ENCODE peak calls at places on chromosome 6, in eight cellular contexts. One of them, this sample, is unnamed.

GRCh38 chr6:73262701-73263569 is at the start of gene KHDC1:
- DNase-seq in stimulated activated CD4-positive, alpha-beta T cell treated with anti-CD3 and anti-CD28 coated beads, Interleukin-1b, Interleukin-23, amount 100 ng/mL, for 24 hours: peak
- DNase-seq in NCI-H748 treated with DMSO at 0.1 percent for 48 hours: peak
- DNase-seq in activated T-cell treated with anti-CD3 and anti-CD28 coated beads, Interleukin-2, amount 50 U/mL, for 4 hours: peak
- DNase-seq in activated CD8-positive, alpha-beta T cell treated with anti-CD3 and anti-CD28 coated beads, Interleukin-2, amount 10 ng/mL, durations not matched to agents 7 days and 5 days: peak
- DNase-seq in posterior cingulate gyrus: peak
- DNase-seq in BJ: no peak
- DNase-seq in left ventricle myocardium inferior: peak
- DNase-seq in this sample: no peak

GRCh38 chr6:52016918-52017748 is 70.3 kb downstream of the PKHD1 start:
- DNase-seq in stimulated activated CD4-positive, alpha-beta T cell treated with anti-CD3 and anti-CD28 coated beads, Interleukin-1b, Interleukin-23, amount 100 ng/mL, for 24 hours: no peak
- DNase-seq in NCI-H748 treated with DMSO at 0.1 percent for 48 hours: peak
- DNase-seq in activated T-cell treated with anti-CD3 and anti-CD28 coated beads, Interleukin-2, amount 50 U/mL, for 4 hours: no peak
- DNase-seq in activated CD8-positive, alpha-beta T cell treated with anti-CD3 and anti-CD28 coated beads, Interleukin-2, amount 10 ng/mL, durations not matched to agents 7 days and 5 days: no peak
- DNase-seq in posterior cingulate gyrus: no peak
- DNase-seq in BJ: no peak
- DNase-seq in left ventricle myocardium inferior: no peak
- DNase-seq in this sample: no peak

GRCh38 chr6:18424201-18424600 is 37.1 kb downstream of the RNF144B start:
- DNase-seq in stimulated activated CD4-positive, alpha-beta T cell treated with anti-CD3 and anti-CD28 coated beads, Interleukin-1b, Interleukin-23, amount 100 ng/mL, for 24 hours: no peak
- DNase-seq in NCI-H748 treated with DMSO at 0.1 percent for 48 hours: no peak
- DNase-seq in activated T-cell treated with anti-CD3 and anti-CD28 coated beads, Interleukin-2, amount 50 U/mL, for 4 hours: no peak
- DNase-seq in activated CD8-positive, alpha-beta T cell treated with anti-CD3 and anti-CD28 coated beads, Interleukin-2, amount 10 ng/mL, durations not matched to agents 7 days and 5 days: no peak
- DNase-seq in posterior cingulate gyrus: no peak
- DNase-seq in BJ: no peak
- DNase-seq in left ventricle myocardium inferior: no peak
- DNase-seq in this sample: no peak

GRCh38 chr6:44201200-44201599 is 15.5 kb upstream of the MYMX start:
- DNase-seq in stimulated activated CD4-positive, alpha-beta T cell treated with anti-CD3 and anti-CD28 coated beads, Interleukin-1b, Interleukin-23, amount 100 ng/mL, for 24 hours: no peak
- DNase-seq in NCI-H748 treated with DMSO at 0.1 percent for 48 hours: no peak
- DNase-seq in activated T-cell treated with anti-CD3 and anti-CD28 coated beads, Interleukin-2, amount 50 U/mL, for 4 hours: no peak
- DNase-seq in activated CD8-positive, alpha-beta T cell treated with anti-CD3 and anti-CD28 coated beads, Interleukin-2, amount 10 ng/mL, durations not matched to agents 7 days and 5 days: no peak
- DNase-seq in posterior cingulate gyrus: no peak
- DNase-seq in BJ: no peak
- DNase-seq in left ventricle myocardium inferior: no peak
- DNase-seq in this sample: no peak

GRCh38 chr6:44169154-44169553 is 10.5 kb downstream of the CAPN11 start:
- DNase-seq in stimulated activated CD4-positive, alpha-beta T cell treated with anti-CD3 and anti-CD28 coated beads, Interleukin-1b, Interleukin-23, amount 100 ng/mL, for 24 hours: no peak
- DNase-seq in NCI-H748 treated with DMSO at 0.1 percent for 48 hours: no peak
- DNase-seq in activated T-cell treated with anti-CD3 and anti-CD28 coated beads, Interleukin-2, amount 50 U/mL, for 4 hours: no peak
- DNase-seq in activated CD8-positive, alpha-beta T cell treated with anti-CD3 and anti-CD28 coated beads, Interleukin-2, amount 10 ng/mL, durations not matched to agents 7 days and 5 days: no peak
- DNase-seq in posterior cingulate gyrus: no peak
- DNase-seq in BJ: no peak
- DNase-seq in left ventricle myocardium inferior: no peak
- DNase-seq in this sample: no peak

GRCh38 chr6:149457316-149457884 is 27.4 kb downstream of the ZC3H12D start:
- DNase-seq in stimulated activated CD4-positive, alpha-beta T cell treated with anti-CD3 and anti-CD28 coated beads, Interleukin-1b, Interleukin-23, amount 100 ng/mL, for 24 hours: no peak
- DNase-seq in NCI-H748 treated with DMSO at 0.1 percent for 48 hours: no peak
- DNase-seq in activated T-cell treated with anti-CD3 and anti-CD28 coated beads, Interleukin-2, amount 50 U/mL, for 4 hours: no peak
- DNase-seq in activated CD8-positive, alpha-beta T cell treated with anti-CD3 and anti-CD28 coated beads, Interleukin-2, amount 10 ng/mL, durations not matched to agents 7 days and 5 days: no peak
- DNase-seq in posterior cingulate gyrus: no peak
- DNase-seq in BJ: no peak
- DNase-seq in left ventricle myocardium inferior: peak
- DNase-seq in this sample: no peak

GRCh38 chr6:159312204-159312603 is 143.0 kb downstream of the FNDC1 start:
- DNase-seq in stimulated activated CD4-positive, alpha-beta T cell treated with anti-CD3 and anti-CD28 coated beads, Interleukin-1b, Interleukin-23, amount 100 ng/mL, for 24 hours: no peak
- DNase-seq in NCI-H748 treated with DMSO at 0.1 percent for 48 hours: no peak
- DNase-seq in activated T-cell treated with anti-CD3 and anti-CD28 coated beads, Interleukin-2, amount 50 U/mL, for 4 hours: no peak
- DNase-seq in activated CD8-positive, alpha-beta T cell treated with anti-CD3 and anti-CD28 coated beads, Interleukin-2, amount 10 ng/mL, durations not matched to agents 7 days and 5 days: no peak
- DNase-seq in posterior cingulate gyrus: no peak
- DNase-seq in BJ: no peak
- DNase-seq in left ventricle myocardium inferior: no peak
- DNase-seq in this sample: no peak

GRCh38 chr6:85865665-85866372 is 223.1 kb upstream of the SYNCRIP start:
- DNase-seq in stimulated activated CD4-positive, alpha-beta T cell treated with anti-CD3 and anti-CD28 coated beads, Interleukin-1b, Interleukin-23, amount 100 ng/mL, for 24 hours: no peak
- DNase-seq in NCI-H748 treated with DMSO at 0.1 percent for 48 hours: peak
- DNase-seq in activated T-cell treated with anti-CD3 and anti-CD28 coated beads, Interleukin-2, amount 50 U/mL, for 4 hours: no peak
- DNase-seq in activated CD8-positive, alpha-beta T cell treated with anti-CD3 and anti-CD28 coated beads, Interleukin-2, amount 10 ng/mL, durations not matched to agents 7 days and 5 days: peak
- DNase-seq in posterior cingulate gyrus: no peak
- DNase-seq in BJ: no peak
- DNase-seq in left ventricle myocardium inferior: no peak
- DNase-seq in this sample: peak

GRCh38 chr6:14792118-14792955 is 453.5 kb upstream of the JARID2 start:
- DNase-seq in stimulated activated CD4-positive, alpha-beta T cell treated with anti-CD3 and anti-CD28 coated beads, Interleukin-1b, Interleukin-23, amount 100 ng/mL, for 24 hours: no peak
- DNase-seq in NCI-H748 treated with DMSO at 0.1 percent for 48 hours: peak
- DNase-seq in activated T-cell treated with anti-CD3 and anti-CD28 coated beads, Interleukin-2, amount 50 U/mL, for 4 hours: no peak
- DNase-seq in activated CD8-positive, alpha-beta T cell treated with anti-CD3 and anti-CD28 coated beads, Interleukin-2, amount 10 ng/mL, durations not matched to agents 7 days and 5 days: no peak
- DNase-seq in posterior cingulate gyrus: no peak
- DNase-seq in BJ: peak
- DNase-seq in left ventricle myocardium inferior: no peak
- DNase-seq in this sample: no peak

GRCh38 chr6:26187981-26188635 is 100.9 kb downstream of the HFE start:
- DNase-seq in stimulated activated CD4-positive, alpha-beta T cell treated with anti-CD3 and anti-CD28 coated beads, Interleukin-1b, Interleukin-23, amount 100 ng/mL, for 24 hours: no peak
- DNase-seq in NCI-H748 treated with DMSO at 0.1 percent for 48 hours: peak
- DNase-seq in activated T-cell treated with anti-CD3 and anti-CD28 coated beads, Interleukin-2, amount 50 U/mL, for 4 hours: no peak
- DNase-seq in activated CD8-positive, alpha-beta T cell treated with anti-CD3 and anti-CD28 coated beads, Interleukin-2, amount 10 ng/mL, durations not matched to agents 7 days and 5 days: peak
- DNase-seq in posterior cingulate gyrus: no peak
- DNase-seq in BJ: no peak
- DNase-seq in left ventricle myocardium inferior: no peak
- DNase-seq in this sample: no peak

GRCh38 chr6:113344969-113345368 is 512.2 kb upstream of the MARCKS start:
- DNase-seq in stimulated activated CD4-positive, alpha-beta T cell treated with anti-CD3 and anti-CD28 coated beads, Interleukin-1b, Interleukin-23, amount 100 ng/mL, for 24 hours: no peak
- DNase-seq in NCI-H748 treated with DMSO at 0.1 percent for 48 hours: no peak
- DNase-seq in activated T-cell treated with anti-CD3 and anti-CD28 coated beads, Interleukin-2, amount 50 U/mL, for 4 hours: no peak
- DNase-seq in activated CD8-positive, alpha-beta T cell treated with anti-CD3 and anti-CD28 coated beads, Interleukin-2, amount 10 ng/mL, durations not matched to agents 7 days and 5 days: no peak
- DNase-seq in posterior cingulate gyrus: no peak
- DNase-seq in BJ: no peak
- DNase-seq in left ventricle myocardium inferior: no peak
- DNase-seq in this sample: no peak

GRCh38 chr6:28369463-28369862 is 19.7 kb downstream of the ZKSCAN3 start:
- DNase-seq in stimulated activated CD4-positive, alpha-beta T cell treated with anti-CD3 and anti-CD28 coated beads, Interleukin-1b, Interleukin-23, amount 100 ng/mL, for 24 hours: no peak
- DNase-seq in NCI-H748 treated with DMSO at 0.1 percent for 48 hours: no peak
- DNase-seq in activated T-cell treated with anti-CD3 and anti-CD28 coated beads, Interleukin-2, amount 50 U/mL, for 4 hours: no peak
- DNase-seq in activated CD8-positive, alpha-beta T cell treated with anti-CD3 and anti-CD28 coated beads, Interleukin-2, amount 10 ng/mL, durations not matched to agents 7 days and 5 days: no peak
- DNase-seq in posterior cingulate gyrus: no peak
- DNase-seq in BJ: no peak
- DNase-seq in left ventricle myocardium inferior: no peak
- DNase-seq in this sample: no peak

GRCh38 chr6:75893058-75893775 is 144.2 kb downstream of the MYO6 start:
- DNase-seq in stimulated activated CD4-positive, alpha-beta T cell treated with anti-CD3 and anti-CD28 coated beads, Interleukin-1b, Interleukin-23, amount 100 ng/mL, for 24 hours: no peak
- DNase-seq in NCI-H748 treated with DMSO at 0.1 percent for 48 hours: peak
- DNase-seq in activated T-cell treated with anti-CD3 and anti-CD28 coated beads, Interleukin-2, amount 50 U/mL, for 4 hours: no peak
- DNase-seq in activated CD8-positive, alpha-beta T cell treated with anti-CD3 and anti-CD28 coated beads, Interleukin-2, amount 10 ng/mL, durations not matched to agents 7 days and 5 days: no peak
- DNase-seq in posterior cingulate gyrus: no peak
- DNase-seq in BJ: peak
- DNase-seq in left ventricle myocardium inferior: no peak
- DNase-seq in this sample: peak

GRCh38 chr6:140486468-140487361 is 1112.3 kb upstream of the CITED2 start:
- DNase-seq in stimulated activated CD4-positive, alpha-beta T cell treated with anti-CD3 and anti-CD28 coated beads, Interleukin-1b, Interleukin-23, amount 100 ng/mL, for 24 hours: no peak
- DNase-seq in NCI-H748 treated with DMSO at 0.1 percent for 48 hours: no peak
- DNase-seq in activated T-cell treated with anti-CD3 and anti-CD28 coated beads, Interleukin-2, amount 50 U/mL, for 4 hours: no peak
- DNase-seq in activated CD8-positive, alpha-beta T cell treated with anti-CD3 and anti-CD28 coated beads, Interleukin-2, amount 10 ng/mL, durations not matched to agents 7 days and 5 days: no peak
- DNase-seq in posterior cingulate gyrus: no peak
- DNase-seq in BJ: no peak
- DNase-seq in left ventricle myocardium inferior: no peak
- DNase-seq in this sample: no peak

GRCh38 chr6:161222706-161223234 is 51.1 kb downstream of the AGPAT4 start:
- DNase-seq in stimulated activated CD4-positive, alpha-beta T cell treated with anti-CD3 and anti-CD28 coated beads, Interleukin-1b, Interleukin-23, amount 100 ng/mL, for 24 hours: no peak
- DNase-seq in NCI-H748 treated with DMSO at 0.1 percent for 48 hours: no peak
- DNase-seq in activated T-cell treated with anti-CD3 and anti-CD28 coated beads, Interleukin-2, amount 50 U/mL, for 4 hours: no peak
- DNase-seq in activated CD8-positive, alpha-beta T cell treated with anti-CD3 and anti-CD28 coated beads, Interleukin-2, amount 10 ng/mL, durations not matched to agents 7 days and 5 days: no peak
- DNase-seq in posterior cingulate gyrus: no peak
- DNase-seq in BJ: no peak
- DNase-seq in left ventricle myocardium inferior: no peak
- DNase-seq in this sample: no peak

GRCh38 chr6:79797912-79798311 is 149.4 kb downstream of the ELOVL4 start:
- DNase-seq in stimulated activated CD4-positive, alpha-beta T cell treated with anti-CD3 and anti-CD28 coated beads, Interleukin-1b, Interleukin-23, amount 100 ng/mL, for 24 hours: no peak
- DNase-seq in NCI-H748 treated with DMSO at 0.1 percent for 48 hours: peak
- DNase-seq in activated T-cell treated with anti-CD3 and anti-CD28 coated beads, Interleukin-2, amount 50 U/mL, for 4 hours: no peak
- DNase-seq in activated CD8-positive, alpha-beta T cell treated with anti-CD3 and anti-CD28 coated beads, Interleukin-2, amount 10 ng/mL, durations not matched to agents 7 days and 5 days: no peak
- DNase-seq in posterior cingulate gyrus: no peak
- DNase-seq in BJ: no peak
- DNase-seq in left ventricle myocardium inferior: no peak
- DNase-seq in this sample: no peak

GRCh38 chr6:128511518-128511917 is 8.9 kb downstream of the PTPRK start:
- DNase-seq in stimulated activated CD4-positive, alpha-beta T cell treated with anti-CD3 and anti-CD28 coated beads, Interleukin-1b, Interleukin-23, amount 100 ng/mL, for 24 hours: no peak
- DNase-seq in NCI-H748 treated with DMSO at 0.1 percent for 48 hours: no peak
- DNase-seq in activated T-cell treated with anti-CD3 and anti-CD28 coated beads, Interleukin-2, amount 50 U/mL, for 4 hours: no peak
- DNase-seq in activated CD8-positive, alpha-beta T cell treated with anti-CD3 and anti-CD28 coated beads, Interleukin-2, amount 10 ng/mL, durations not matched to agents 7 days and 5 days: no peak
- DNase-seq in posterior cingulate gyrus: no peak
- DNase-seq in BJ: no peak
- DNase-seq in left ventricle myocardium inferior: no peak
- DNase-seq in this sample: no peak

GRCh38 chr6:158892266-158892665 is 73.1 kb upstream of the EZR start:
- DNase-seq in stimulated activated CD4-positive, alpha-beta T cell treated with anti-CD3 and anti-CD28 coated beads, Interleukin-1b, Interleukin-23, amount 100 ng/mL, for 24 hours: no peak
- DNase-seq in NCI-H748 treated with DMSO at 0.1 percent for 48 hours: no peak
- DNase-seq in activated T-cell treated with anti-CD3 and anti-CD28 coated beads, Interleukin-2, amount 50 U/mL, for 4 hours: no peak
- DNase-seq in activated CD8-positive, alpha-beta T cell treated with anti-CD3 and anti-CD28 coated beads, Interleukin-2, amount 10 ng/mL, durations not matched to agents 7 days and 5 days: no peak
- DNase-seq in posterior cingulate gyrus: no peak
- DNase-seq in BJ: no peak
- DNase-seq in left ventricle myocardium inferior: no peak
- DNase-seq in this sample: no peak

GRCh38 chr6:25042599-25042936 is 106.8 kb upstream of the RIPOR2 start:
- DNase-seq in stimulated activated CD4-positive, alpha-beta T cell treated with anti-CD3 and anti-CD28 coated beads, Interleukin-1b, Interleukin-23, amount 100 ng/mL, for 24 hours: no peak
- DNase-seq in NCI-H748 treated with DMSO at 0.1 percent for 48 hours: no peak
- DNase-seq in activated T-cell treated with anti-CD3 and anti-CD28 coated beads, Interleukin-2, amount 50 U/mL, for 4 hours: no peak
- DNase-seq in activated CD8-positive, alpha-beta T cell treated with anti-CD3 and anti-CD28 coated beads, Interleukin-2, amount 10 ng/mL, durations not matched to agents 7 days and 5 days: peak
- DNase-seq in posterior cingulate gyrus: no peak
- DNase-seq in BJ: no peak
- DNase-seq in left ventricle myocardium inferior: no peak
- DNase-seq in this sample: no peak

GRCh38 chr6:27297857-27298730 is 14.0 kb downstream of the POM121L2 start:
- DNase-seq in stimulated activated CD4-positive, alpha-beta T cell treated with anti-CD3 and anti-CD28 coated beads, Interleukin-1b, Interleukin-23, amount 100 ng/mL, for 24 hours: no peak
- DNase-seq in NCI-H748 treated with DMSO at 0.1 percent for 48 hours: peak
- DNase-seq in activated T-cell treated with anti-CD3 and anti-CD28 coated beads, Interleukin-2, amount 50 U/mL, for 4 hours: no peak
- DNase-seq in activated CD8-positive, alpha-beta T cell treated with anti-CD3 and anti-CD28 coated beads, Interleukin-2, amount 10 ng/mL, durations not matched to agents 7 days and 5 days: no peak
- DNase-seq in posterior cingulate gyrus: no peak
- DNase-seq in BJ: no peak
- DNase-seq in left ventricle myocardium inferior: no peak
- DNase-seq in this sample: no peak

GRCh38 chr6:13315896-13316295 is 12.4 kb downstream of the TBC1D7 start:
- DNase-seq in stimulated activated CD4-positive, alpha-beta T cell treated with anti-CD3 and anti-CD28 coated beads, Interleukin-1b, Interleukin-23, amount 100 ng/mL, for 24 hours: no peak
- DNase-seq in NCI-H748 treated with DMSO at 0.1 percent for 48 hours: no peak
- DNase-seq in activated T-cell treated with anti-CD3 and anti-CD28 coated beads, Interleukin-2, amount 50 U/mL, for 4 hours: no peak
- DNase-seq in activated CD8-positive, alpha-beta T cell treated with anti-CD3 and anti-CD28 coated beads, Interleukin-2, amount 10 ng/mL, durations not matched to agents 7 days and 5 days: no peak
- DNase-seq in posterior cingulate gyrus: no peak
- DNase-seq in BJ: no peak
- DNase-seq in left ventricle myocardium inferior: no peak
- DNase-seq in this sample: no peak

GRCh38 chr6:38178584-38178886 is 359.0 kb downstream of the ZFAND3 start:
- DNase-seq in stimulated activated CD4-positive, alpha-beta T cell treated with anti-CD3 and anti-CD28 coated beads, Interleukin-1b, Interleukin-23, amount 100 ng/mL, for 24 hours: no peak
- DNase-seq in NCI-H748 treated with DMSO at 0.1 percent for 48 hours: no peak
- DNase-seq in activated T-cell treated with anti-CD3 and anti-CD28 coated beads, Interleukin-2, amount 50 U/mL, for 4 hours: no peak
- DNase-seq in activated CD8-positive, alpha-beta T cell treated with anti-CD3 and anti-CD28 coated beads, Interleukin-2, amount 10 ng/mL, durations not matched to agents 7 days and 5 days: no peak
- DNase-seq in posterior cingulate gyrus: no peak
- DNase-seq in BJ: no peak
- DNase-seq in left ventricle myocardium inferior: no peak
- DNase-seq in this sample: no peak

GRCh38 chr6:36757206-36757605 is 59.6 kb downstream of the RAB44 start:
- DNase-seq in stimulated activated CD4-positive, alpha-beta T cell treated with anti-CD3 and anti-CD28 coated beads, Interleukin-1b, Interleukin-23, amount 100 ng/mL, for 24 hours: no peak
- DNase-seq in NCI-H748 treated with DMSO at 0.1 percent for 48 hours: no peak
- DNase-seq in activated T-cell treated with anti-CD3 and anti-CD28 coated beads, Interleukin-2, amount 50 U/mL, for 4 hours: peak
- DNase-seq in activated CD8-positive, alpha-beta T cell treated with anti-CD3 and anti-CD28 coated beads, Interleukin-2, amount 10 ng/mL, durations not matched to agents 7 days and 5 days: peak
- DNase-seq in posterior cingulate gyrus: no peak
- DNase-seq in BJ: no peak
- DNase-seq in left ventricle myocardium inferior: no peak
- DNase-seq in this sample: no peak

GRCh38 chr6:144952456-144953240 is 667.5 kb downstream of the UTRN start:
- DNase-seq in stimulated activated CD4-positive, alpha-beta T cell treated with anti-CD3 and anti-CD28 coated beads, Interleukin-1b, Interleukin-23, amount 100 ng/mL, for 24 hours: no peak
- DNase-seq in NCI-H748 treated with DMSO at 0.1 percent for 48 hours: no peak
- DNase-seq in activated T-cell treated with anti-CD3 and anti-CD28 coated beads, Interleukin-2, amount 50 U/mL, for 4 hours: no peak
- DNase-seq in activated CD8-positive, alpha-beta T cell treated with anti-CD3 and anti-CD28 coated beads, Interleukin-2, amount 10 ng/mL, durations not matched to agents 7 days and 5 days: no peak
- DNase-seq in posterior cingulate gyrus: no peak
- DNase-seq in BJ: no peak
- DNase-seq in left ventricle myocardium inferior: no peak
- DNase-seq in this sample: no peak

GRCh38 chr6:4610256-4610655 is 165.9 kb upstream of the CDYL start:
- DNase-seq in stimulated activated CD4-positive, alpha-beta T cell treated with anti-CD3 and anti-CD28 coated beads, Interleukin-1b, Interleukin-23, amount 100 ng/mL, for 24 hours: no peak
- DNase-seq in NCI-H748 treated with DMSO at 0.1 percent for 48 hours: no peak
- DNase-seq in activated T-cell treated with anti-CD3 and anti-CD28 coated beads, Interleukin-2, amount 50 U/mL, for 4 hours: no peak
- DNase-seq in activated CD8-positive, alpha-beta T cell treated with anti-CD3 and anti-CD28 coated beads, Interleukin-2, amount 10 ng/mL, durations not matched to agents 7 days and 5 days: no peak
- DNase-seq in posterior cingulate gyrus: no peak
- DNase-seq in BJ: peak
- DNase-seq in left ventricle myocardium inferior: peak
- DNase-seq in this sample: no peak

GRCh38 chr6:26158581-26159416 is 71.6 kb downstream of the HFE start:
- DNase-seq in stimulated activated CD4-positive, alpha-beta T cell treated with anti-CD3 and anti-CD28 coated beads, Interleukin-1b, Interleukin-23, amount 100 ng/mL, for 24 hours: peak
- DNase-seq in NCI-H748 treated with DMSO at 0.1 percent for 48 hours: peak
- DNase-seq in activated T-cell treated with anti-CD3 and anti-CD28 coated beads, Interleukin-2, amount 50 U/mL, for 4 hours: peak
- DNase-seq in activated CD8-positive, alpha-beta T cell treated with anti-CD3 and anti-CD28 coated beads, Interleukin-2, amount 10 ng/mL, durations not matched to agents 7 days and 5 days: peak
- DNase-seq in posterior cingulate gyrus: no peak
- DNase-seq in BJ: no peak
- DNase-seq in left ventricle myocardium inferior: peak
- DNase-seq in this sample: peak

GRCh38 chr6:111550953-111551352 is 54.7 kb downstream of the TRAF3IP2 start:
- DNase-seq in stimulated activated CD4-positive, alpha-beta T cell treated with anti-CD3 and anti-CD28 coated beads, Interleukin-1b, Interleukin-23, amount 100 ng/mL, for 24 hours: no peak
- DNase-seq in NCI-H748 treated with DMSO at 0.1 percent for 48 hours: no peak
- DNase-seq in activated T-cell treated with anti-CD3 and anti-CD28 coated beads, Interleukin-2, amount 50 U/mL, for 4 hours: no peak
- DNase-seq in activated CD8-positive, alpha-beta T cell treated with anti-CD3 and anti-CD28 coated beads, Interleukin-2, amount 10 ng/mL, durations not matched to agents 7 days and 5 days: no peak
- DNase-seq in posterior cingulate gyrus: no peak
- DNase-seq in BJ: no peak
- DNase-seq in left ventricle myocardium inferior: no peak
- DNase-seq in this sample: no peak

GRCh38 chr6:170048615-170049256 is 242.1 kb downstream of the DLL1 start:
- DNase-seq in stimulated activated CD4-positive, alpha-beta T cell treated with anti-CD3 and anti-CD28 coated beads, Interleukin-1b, Interleukin-23, amount 100 ng/mL, for 24 hours: no peak
- DNase-seq in NCI-H748 treated with DMSO at 0.1 percent for 48 hours: no peak
- DNase-seq in activated T-cell treated with anti-CD3 and anti-CD28 coated beads, Interleukin-2, amount 50 U/mL, for 4 hours: no peak
- DNase-seq in activated CD8-positive, alpha-beta T cell treated with anti-CD3 and anti-CD28 coated beads, Interleukin-2, amount 10 ng/mL, durations not matched to agents 7 days and 5 days: no peak
- DNase-seq in posterior cingulate gyrus: peak
- DNase-seq in BJ: no peak
- DNase-seq in left ventricle myocardium inferior: no peak
- DNase-seq in this sample: no peak

GRCh38 chr6:166306378-166307081 is 1.7 kb downstream of the PRR18 start:
- DNase-seq in stimulated activated CD4-positive, alpha-beta T cell treated with anti-CD3 and anti-CD28 coated beads, Interleukin-1b, Interleukin-23, amount 100 ng/mL, for 24 hours: no peak
- DNase-seq in NCI-H748 treated with DMSO at 0.1 percent for 48 hours: no peak
- DNase-seq in activated T-cell treated with anti-CD3 and anti-CD28 coated beads, Interleukin-2, amount 50 U/mL, for 4 hours: no peak
- DNase-seq in activated CD8-positive, alpha-beta T cell treated with anti-CD3 and anti-CD28 coated beads, Interleukin-2, amount 10 ng/mL, durations not matched to agents 7 days and 5 days: no peak
- DNase-seq in posterior cingulate gyrus: no peak
- DNase-seq in BJ: no peak
- DNase-seq in left ventricle myocardium inferior: no peak
- DNase-seq in this sample: no peak

GRCh38 chr6:41645007-41645618 is 6.8 kb downstream of the MDFI start:
- DNase-seq in stimulated activated CD4-positive, alpha-beta T cell treated with anti-CD3 and anti-CD28 coated beads, Interleukin-1b, Interleukin-23, amount 100 ng/mL, for 24 hours: no peak
- DNase-seq in NCI-H748 treated with DMSO at 0.1 percent for 48 hours: no peak
- DNase-seq in activated T-cell treated with anti-CD3 and anti-CD28 coated beads, Interleukin-2, amount 50 U/mL, for 4 hours: no peak
- DNase-seq in activated CD8-positive, alpha-beta T cell treated with anti-CD3 and anti-CD28 coated beads, Interleukin-2, amount 10 ng/mL, durations not matched to agents 7 days and 5 days: no peak
- DNase-seq in posterior cingulate gyrus: no peak
- DNase-seq in BJ: no peak
- DNase-seq in left ventricle myocardium inferior: no peak
- DNase-seq in this sample: no peak

GRCh38 chr6:40966860-40967259 is 72.2 kb downstream of the UNC5CL start:
- DNase-seq in stimulated activated CD4-positive, alpha-beta T cell treated with anti-CD3 and anti-CD28 coated beads, Interleukin-1b, Interleukin-23, amount 100 ng/mL, for 24 hours: no peak
- DNase-seq in NCI-H748 treated with DMSO at 0.1 percent for 48 hours: no peak
- DNase-seq in activated T-cell treated with anti-CD3 and anti-CD28 coated beads, Interleukin-2, amount 50 U/mL, for 4 hours: no peak
- DNase-seq in activated CD8-positive, alpha-beta T cell treated with anti-CD3 and anti-CD28 coated beads, Interleukin-2, amount 10 ng/mL, durations not matched to agents 7 days and 5 days: no peak
- DNase-seq in posterior cingulate gyrus: no peak
- DNase-seq in BJ: no peak
- DNase-seq in left ventricle myocardium inferior: no peak
- DNase-seq in this sample: no peak

GRCh38 chr6:43009124-43009523 is 4.6 kb downstream of the MEA1 start:
- DNase-seq in stimulated activated CD4-positive, alpha-beta T cell treated with anti-CD3 and anti-CD28 coated beads, Interleukin-1b, Interleukin-23, amount 100 ng/mL, for 24 hours: no peak
- DNase-seq in NCI-H748 treated with DMSO at 0.1 percent for 48 hours: no peak
- DNase-seq in activated T-cell treated with anti-CD3 and anti-CD28 coated beads, Interleukin-2, amount 50 U/mL, for 4 hours: peak
- DNase-seq in activated CD8-positive, alpha-beta T cell treated with anti-CD3 and anti-CD28 coated beads, Interleukin-2, amount 10 ng/mL, durations not matched to agents 7 days and 5 days: peak
- DNase-seq in posterior cingulate gyrus: no peak
- DNase-seq in BJ: no peak
- DNase-seq in left ventricle myocardium inferior: peak
- DNase-seq in this sample: no peak

GRCh38 chr6:139531148-139531547 is 156.7 kb upstream of the CITED2 start:
- DNase-seq in stimulated activated CD4-positive, alpha-beta T cell treated with anti-CD3 and anti-CD28 coated beads, Interleukin-1b, Interleukin-23, amount 100 ng/mL, for 24 hours: no peak
- DNase-seq in NCI-H748 treated with DMSO at 0.1 percent for 48 hours: no peak
- DNase-seq in activated T-cell treated with anti-CD3 and anti-CD28 coated beads, Interleukin-2, amount 50 U/mL, for 4 hours: peak
- DNase-seq in activated CD8-positive, alpha-beta T cell treated with anti-CD3 and anti-CD28 coated beads, Interleukin-2, amount 10 ng/mL, durations not matched to agents 7 days and 5 days: peak
- DNase-seq in posterior cingulate gyrus: no peak
- DNase-seq in BJ: no peak
- DNase-seq in left ventricle myocardium inferior: no peak
- DNase-seq in this sample: no peak

GRCh38 chr6:54801669-54802068 is 44.9 kb upstream of the FAM83B start:
- DNase-seq in stimulated activated CD4-positive, alpha-beta T cell treated with anti-CD3 and anti-CD28 coated beads, Interleukin-1b, Interleukin-23, amount 100 ng/mL, for 24 hours: no peak
- DNase-seq in NCI-H748 treated with DMSO at 0.1 percent for 48 hours: no peak
- DNase-seq in activated T-cell treated with anti-CD3 and anti-CD28 coated beads, Interleukin-2, amount 50 U/mL, for 4 hours: no peak
- DNase-seq in activated CD8-positive, alpha-beta T cell treated with anti-CD3 and anti-CD28 coated beads, Interleukin-2, amount 10 ng/mL, durations not matched to agents 7 days and 5 days: no peak
- DNase-seq in posterior cingulate gyrus: no peak
- DNase-seq in BJ: peak
- DNase-seq in left ventricle myocardium inferior: no peak
- DNase-seq in this sample: peak

This sample was measured in amniotic stem cell.